ENCODE peak calls at places on chromosomes 6 and 20, in eight cellular contexts. M, R, P, J, N, D, L and S are unnamed samples.

GRCh38 chr6:158046201-158047119 is 64.8 kb downstream of the SYNJ2 start:
- DNase-seq in N (no peak), D (peak; percentile 66), J (no peak), R (no peak), L (no peak), P (no peak), M (peak; percentile 29), S (no peak)

GRCh38 chr6:11921017-11921438 is 91.1 kb upstream of the HIVEP1 start:
- DNase-seq in M (peak; percentile 93), J (peak; percentile 68), N (peak; percentile 96), L (no peak), R (no peak), P (peak; percentile 12), D (no peak), S (peak; percentile 90)

GRCh38 chr6:7165002-7165735 is 57.4 kb downstream of the RREB1 start:
- DNase-seq in N (peak; percentile 42), L (no peak), D (no peak), J (no peak), R (no peak), M (no peak), P (no peak), S (peak; percentile 99)

GRCh38 chr20:41692479-41693135 is 74.4 kb upstream of the CHD6 start:
- DNase-seq in N (peak; percentile 69), L (peak; percentile 60), J (peak; percentile 62), M (peak; percentile 95), P (peak; percentile 79), D (peak; percentile 90), R (peak; percentile 89), S (peak; percentile 52)

GRCh38 chr6:88596801-88597200 is 366.6 kb downstream of the RNGTT start:
- DNase-seq in D (no peak), M (no peak), P (no peak), J (no peak), L (no peak), R (no peak), N (no peak), S (no peak)

GRCh38 chr6:99514089-99514488 is 1.1 kb downstream of the USP45 start:
- DNase-seq in P (no peak), L (no peak), M (no peak), N (peak; percentile 22), J (no peak), R (no peak), D (no peak), S (peak; percentile 18)

GRCh38 chr20:59925894-59926293 is 7.5 kb downstream of the SYCP2 start:
- DNase-seq in P (peak; percentile 50), R (no peak), N (peak; percentile 47), L (no peak), M (no peak), J (peak; percentile 36), D (no peak), S (no peak)

GRCh38 chr6:152338335-152339125 is 298.6 kb downstream of the SYNE1 start:
- DNase-seq in D (peak; percentile 48), M (peak; percentile 85), J (peak; percentile 13), P (peak; percentile 40), R (no peak), N (peak; percentile 53), L (peak; percentile 26), S (peak; percentile 46)

GRCh38 chr20:55269913-55270312 is 735.4 kb downstream of the CBLN4 start:
- DNase-seq in D (no peak), N (no peak), L (no peak), M (no peak), R (no peak), J (no peak), P (no peak), S (no peak)

GRCh38 chr20:64104667-64105451 is 2.5 kb downstream of the NPBWR2 start:
- DNase-seq in M (peak; percentile 59), D (no peak), J (no peak), R (peak; percentile 21), N (no peak), P (no peak), L (no peak), S (no peak)

GRCh38 chr6:139433647-139434419 is 59.4 kb upstream of the CITED2 start:
- DNase-seq in L (no peak), N (peak; percentile 45), M (no peak), P (no peak), R (no peak), J (no peak), D (no peak), S (peak; percentile 37)

GRCh38 chr6:100001915-100002388 is 7.9 kb upstream of the MCHR2 start:
- DNase-seq in R (no peak), J (peak; percentile 44), N (peak; percentile 73), D (peak; percentile 60), M (no peak), P (peak; percentile 44), L (no peak), S (peak; percentile 50)

GRCh38 chr6:36822506-36823269 is 16.6 kb downstream of the CPNE5 start:
- DNase-seq in L (no peak), R (no peak), D (no peak), J (no peak), M (no peak), N (no peak), P (no peak), S (no peak)

GRCh38 chr6:5461365-5461764 is 200.1 kb downstream of the FARS2 start:
- DNase-seq in J (no peak), P (no peak), M (no peak), L (no peak), N (no peak), D (no peak), R (no peak), S (no peak)